ENCODE peak calls at places on chromosomes 16 and 17, in four cellular contexts. E, R, B and C are unnamed samples.

GRCh38 chr16:67555795-67556212 is 6.5 kb upstream of the CTCF start:
- DNase-seq in R (no peak), B (no peak), E (no peak), C (peak; percentile 16)

GRCh38 chr16:11586375-11586855 is 304 bp downstream of the LITAF start:
- DNase-seq in B (no peak), E (no peak), R (no peak), C (no peak)

GRCh38 chr16:3401719-3402397 is 843 bp downstream of the ZNF174 start:
- DNase-seq in E (peak; percentile 53), B (no peak), R (peak; percentile 45), C (no peak)

GRCh38 chr16:56363781-56364565 is 61.4 kb downstream of the AMFR start:
- DNase-seq in R (no peak), E (no peak), B (no peak), C (no peak)

GRCh38 chr16:65119905-65120341 is 1.9 kb downstream of the CDH11 start:
- DNase-seq in E (no peak), B (no peak), R (no peak), C (no peak)

GRCh38 chr16:8848939-8849391 is 19.8 kb downstream of the CARHSP1 start:
- DNase-seq in R (no peak), E (no peak), B (no peak), C (no peak)

GRCh38 chr16:4233431-4233830 is 8.4 kb downstream of the SRL start:
- DNase-seq in B (no peak), R (no peak), E (no peak), C (no peak)

GRCh38 chr17:80566054-80566400 is 21.4 kb downstream of the RPTOR start:
- DNase-seq in R (no peak), E (no peak), B (no peak), C (no peak)

GRCh38 chr16:79181419-79181818 is 419.1 kb downstream of the MAF start:
- DNase-seq in B (no peak), E (no peak), R (no peak), C (no peak)

GRCh38 chr17:12727076-12727750 is 61.5 kb downstream of the MYOCD start:
- DNase-seq in B (no peak), E (no peak), R (no peak), C (no peak)

GRCh38 chr16:88817785-88818609 is 6.3 kb upstream of the APRT start:
- DNase-seq in E (no peak), B (no peak), R (no peak), C (no peak)
- H3K27ac ChIP-seq in E (no peak overlapping the region), B (no peak overlapping the region), R (no peak overlapping the region), C (no peak overlapping the region)

GRCh38 chr17:8954339-8954738 is 11.2 kb downstream of the PIK3R5 start:
- DNase-seq in R (no peak), B (no peak), E (no peak), C (no peak)
- H3K4me1 ChIP-seq in R (no peaks in the 10 kb centered on the region), B (peaks cover 85% of the 10 kb centered on the region), E (no peaks in the 10 kb centered on the region), C (no peaks in the 10 kb centered on the region)

DNA sequence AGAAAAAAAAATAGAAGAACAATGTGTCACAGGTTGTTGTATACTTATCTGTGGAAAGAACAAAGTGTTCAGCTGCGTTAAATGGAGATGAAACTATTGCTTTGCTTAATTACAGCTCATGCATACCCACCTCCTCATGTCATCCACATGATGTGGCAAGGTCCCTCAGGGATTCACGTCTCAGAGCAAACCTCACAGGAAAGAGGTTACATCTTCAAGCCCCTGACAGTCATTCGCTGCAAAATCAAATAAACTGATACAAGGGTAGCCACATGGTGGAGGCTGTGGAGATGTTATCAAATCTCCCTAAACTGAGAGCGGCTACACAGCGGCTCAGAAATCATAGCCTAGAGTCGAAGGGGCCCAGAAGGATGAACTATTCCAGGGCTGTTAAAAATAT is 21.1 kb downstream of the GINS3 start:
- DNase-seq in E (no peak), B (no peak), R (no peak), C (no peak)
- TF ChIP-seq EGR1 in E (no peak), B (no peak), R (no peak), C (no peak)

DNA sequence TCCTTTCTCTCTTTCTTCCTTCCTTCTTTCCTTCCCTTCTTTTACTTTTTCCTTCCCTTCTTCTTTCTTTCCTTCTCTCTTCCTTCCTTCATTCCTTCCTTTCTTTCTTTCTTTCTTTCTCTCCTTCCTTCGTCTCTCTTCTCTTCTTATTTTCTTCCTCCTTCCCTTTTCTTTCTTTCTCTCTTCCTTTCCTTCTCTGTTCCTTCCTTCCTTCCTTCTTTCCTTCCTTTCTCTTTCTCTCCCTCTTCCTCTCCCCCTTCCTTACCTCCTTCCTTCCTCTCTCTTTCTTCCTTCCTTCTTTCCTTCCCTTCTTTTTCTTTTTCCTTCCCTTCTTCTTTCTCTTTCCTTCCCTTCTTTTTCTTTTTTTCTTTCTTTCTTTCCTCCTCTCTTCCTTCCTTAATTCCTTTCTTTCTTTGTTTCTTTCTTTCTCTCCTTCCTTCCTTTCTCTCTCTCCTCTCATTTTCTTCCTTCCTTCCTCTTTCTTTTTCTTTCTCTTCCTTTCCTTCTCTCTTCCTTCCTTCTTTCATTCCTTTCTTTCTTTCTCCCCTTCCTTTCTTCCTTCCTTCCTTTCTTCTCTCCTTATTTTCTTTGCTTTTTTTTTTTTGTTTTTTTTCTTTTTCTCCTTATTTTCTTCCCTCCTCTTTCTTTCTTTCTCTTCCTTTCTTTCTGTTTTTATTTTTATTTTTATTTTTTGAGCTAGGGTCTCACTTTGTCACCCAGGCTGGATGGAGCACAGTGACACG is 22.8 kb downstream of the GPR142 start:
- DNase-seq in R (no peak), E (no peak), B (no peak), C (no peak)
- H3K27ac ChIP-seq in R (no peak overlapping the region), E (no peak overlapping the region), B (no peak overlapping the region), C (no peak overlapping the region)

GRCh38 chr17:17841620-17842025 is 4.8 kb upstream of the SREBF1 start:
- DNase-seq in B (no peak), E (no peak), R (no peak), C (no peak)
- H3K4me1 ChIP-seq in B (peaks cover 28% of the 10 kb centered on the region), E (peaks cover 44% of the 10 kb centered on the region), R (peaks cover 38% of the 10 kb centered on the region), C (peaks cover 48% of the 10 kb centered on the region)

GRCh38 chr16:46743232-46743719 is 4.9 kb downstream of the MYLK3 start:
- DNase-seq in E (peak; percentile 85), B (no peak), R (no peak), C (no peak)
- TF ChIP-seq EGR1 in E (no peak), B (no peak), R (no peak), C (no peak)